ENCODE peak calls at places on chromosomes 11 and 22, in four cellular contexts. B is HS-5; U is HFFc6; W is CD8-positive, alpha-beta T cell. I is an unnamed sample.

GRCh38 chr11:73916435-73916834 is 34.4 kb upstream of the DNAJB13 start:
- DNase-seq in B (no peak), U (peak), W (no peak), I (no peak)

GRCh38 chr22:27136596-27136995 is 479.2 kb downstream of the MIAT start:
- DNase-seq in B (no peak), U (no peak), W (no peak), I (no peak)

GRCh38 chr11:34208266-34209135 is 103.1 kb downstream of the NAT10 start:
- DNase-seq in B (no peak), U (peak), W (no peak), I (no peak)

GRCh38 chr22:24002849-24003248 is 2.4 kb downstream of the GSTT4 start:
- DNase-seq in B (no peak), U (no peak), W (no peak), I (no peak)

GRCh38 chr11:46119352-46120216 is 1.7 kb downstream of the PHF21A start:
- DNase-seq in B (no peak), U (peak), W (peak), I (peak)

GRCh38 chr22:35795476-35795875 is 77.8 kb downstream of the APOL5 start:
- DNase-seq in B (no peak), U (no peak), W (no peak), I (no peak)

GRCh38 chr22:44191036-44191454 is 10.3 kb downstream of the PARVG start:
- DNase-seq in B (no peak), U (no peak), W (no peak), I (no peak)

GRCh38 chr11:2562181-2562581 is 117.4 kb downstream of the KCNQ1 start:
- DNase-seq in B (no peak), U (no peak), W (no peak), I (no peak)

GRCh38 chr22:33000342-33001280 is 57.6 kb downstream of the SYN3 start:
- DNase-seq in B (no peak), U (peak), W (peak), I (peak)

GRCh38 chr11:11979487-11980117 is 28.8 kb downstream of the DKK3 start:
- DNase-seq in B (no peak), U (peak), W (no peak), I (no peak)

GRCh38 chr11:110711776-110712642 is at the start of gene ARHGAP20:
- DNase-seq in B (no peak), U (peak), W (peak), I (peak)

GRCh38 chr22:32814289-32814865 is 12.9 kb downstream of the TIMP3 start:
- DNase-seq in B (no peak), U (no peak), W (no peak), I (no peak)

GRCh38 chr22:46056169-46057041 is 79.4 kb upstream of the WNT7B start:
- DNase-seq in B (no peak), U (peak), W (no peak), I (no peak)

GRCh38 chr11:120068114-120068573 is 69.8 kb downstream of the TRIM29 start:
- DNase-seq in B (no peak), U (peak), W (no peak), I (no peak)